ENCODE peak calls at places on chromosomes 5 and 9, in four cellular contexts. P, C, G and W are unnamed samples.

GRCh38 chr9:109444771-109445320 is 53.3 kb downstream of the PTPN3 start:
- DNase-seq in P (no peak), C (no peak), G (no peak), W (no peak)

GRCh38 chr5:37658440-37658839 is 181.4 kb downstream of the GDNF start:
- DNase-seq in P (no peak), C (no peak), G (no peak), W (no peak)

GRCh38 chr5:152092580-152092979 is 167.9 kb upstream of the GLRA1 start:
- DNase-seq in P (no peak), C (no peak), G (no peak), W (no peak)

GRCh38 chr5:177980776-177981175 is 15.3 kb downstream of the PROP1 start:
- DNase-seq in P (no peak), C (no peak), G (no peak), W (no peak)

GRCh38 chr5:78496373-78496772 is 136.0 kb downstream of the SCAMP1 start:
- DNase-seq in P (no peak), C (no peak), G (no peak), W (peak; percentile 67)

GRCh38 chr5:2038337-2039179 is 155.8 kb upstream of the IRX4 start:
- DNase-seq in P (no peak), C (no peak), G (peak; percentile 97), W (peak; percentile 3)

GRCh38 chr5:16178745-16179372 is 732 bp downstream of the MARCHF11 start:
- DNase-seq in P (peak; percentile 25), C (peak; percentile 22), G (peak; percentile 97), W (peak; percentile 43)

GRCh38 chr9:118129541-118129940 is 425.3 kb downstream of the TLR4 start:
- DNase-seq in P (no peak), C (no peak), G (no peak), W (no peak)

GRCh38 chr5:60810036-60810435 is 34.0 kb downstream of the ELOVL7 start:
- DNase-seq in P (no peak), C (no peak), G (no peak), W (no peak)

GRCh38 chr5:96434201-96434645 is 1.2 kb upstream of the PCSK1 start:
- DNase-seq in P (peak; percentile 35), C (peak; percentile 49), G (peak; percentile 92), W (peak; percentile 74)

GRCh38 chr9:13923381-13923780 is 390.6 kb downstream of the NFIB start:
- DNase-seq in P (no peak), C (no peak), G (no peak), W (no peak)

GRCh38 chr9:117414220-117414905 is 494 bp downstream of the ASTN2 start:
- DNase-seq in P (no peak), C (no peak), G (peak; percentile 76), W (no peak)

GRCh38 chr9:129783516-129784361 is 19.2 kb upstream of the TOR1B start:
- DNase-seq in P (peak; percentile 56), C (peak; percentile 71), G (peak; percentile 86), W (peak; percentile 75)

GRCh38 chr5:67021522-67022316 is 174.9 kb downstream of the CD180 start:
- DNase-seq in P (no peak), C (no peak), G (no peak), W (peak; percentile 50)

GRCh38 chr9:124222918-124223720 is 34.6 kb upstream of the NEK6 start:
- DNase-seq in P (no peak), C (peak; percentile 28), G (no peak), W (peak; percentile 38)

GRCh38 chr9:68560131-68560844 is 19.6 kb upstream of the TMEM252 start:
- DNase-seq in P (no peak), C (peak; percentile 12), G (peak; percentile 53), W (peak; percentile 84)

GRCh38 chr5:180137401-180138213 is 66.0 kb upstream of the RNF130 start:
- DNase-seq in P (no peak), C (no peak), G (no peak), W (no peak)

GRCh38 chr5:149273950-149274349 is 2.3 kb downstream of the AFAP1L1 start:
- DNase-seq in P (no peak), C (no peak), G (peak; percentile 9), W (no peak)